ENCODE peak calls at places on chromosomes 2 and 18, in eight cellular contexts. D, B, T, R, A, E, U and H are unnamed samples. For H3K36me3, the result is how much of the 10 kb centered on the place peaks cover.

GRCh38 chr18:8800876-8801262 is 95.5 kb downstream of the MTCL1 start:
- DNase-seq in A (no peak), T (no peak), E (no peak), U (no peak), R (no peak), D (no peak), B (peak), H (no peak)

GRCh38 chr2:17979707-17980106 is 101.2 kb downstream of the KCNS3 start:
- DNase-seq in R (no peak), U (no peak), T (no peak), B (peak), D (no peak), E (no peak), A (no peak), H (no peak)

GRCh38 chr2:190599073-190599472 is 49.8 kb upstream of the NAB1 start:
- DNase-seq in D (peak), A (no peak), U (no peak), B (peak), R (no peak), T (no peak), E (no peak), H (peak)

GRCh38 chr2:165193178-165193777 is 10.6 kb downstream of the SCN3A start:
- DNase-seq in D (no peak), T (no peak), B (no peak), R (no peak), A (no peak), U (no peak), E (no peak), H (no peak)

GRCh38 chr2:177242136-177242987 is 22.2 kb downstream of the NFE2L2 start:
- DNase-seq in U (no peak), E (peak), D (peak), R (peak), T (no peak), B (peak), A (no peak), H (no peak)

GRCh38 chr18:58004317-58004716 is 39.7 kb upstream of the NEDD4L start:
- DNase-seq in B (peak), A (no peak), U (no peak), T (no peak), E (peak), D (peak), R (peak), H (no peak)

GRCh38 chr2:216554286-216554685 is 55.6 kb downstream of the RPL37A start:
- DNase-seq in D (no peak), B (no peak), E (no peak), T (no peak), R (no peak), A (no peak), U (no peak), H (no peak)

GRCh38 chr2:1572638-1573037 is 159.4 kb downstream of the TPO start:
- DNase-seq in R (peak), E (no peak), B (peak), U (no peak), D (peak), T (no peak), A (no peak), H (no peak)

GRCh38 chr2:26184555-26185303 is 11.8 kb downstream of the GAREM2 start:
- DNase-seq in U (peak), T (peak), A (peak), R (peak), D (peak), E (peak), B (peak), H (peak)

GRCh38 chr2:38406597-38407110 is 29.6 kb upstream of the ATL2 start:
- DNase-seq in E (no peak), T (no peak), U (peak), A (peak), B (no peak), D (no peak), R (no peak), H (no peak)

GRCh38 chr18:8951491-8951890 is 151.0 kb upstream of the NDUFV2 start:
- DNase-seq in D (no peak), A (no peak), B (no peak), R (no peak), U (no peak), T (no peak), E (no peak), H (no peak)

GRCh38 chr2:2321250-2321545 is 9.9 kb downstream of the MYT1L start:
- DNase-seq in D (no peak), R (no peak), E (no peak), A (no peak), B (no peak), T (no peak), U (no peak), H (no peak)

GRCh38 chr2:26576565-26577441 is 64.4 kb downstream of the CIB4 start:
- DNase-seq in E (no peak), B (no peak), A (no peak), R (no peak), D (peak), U (no peak), T (peak), H (no peak)

GRCh38 chr2:146544701-146545100 is 1300.1 kb upstream of the ACVR2A start:
- DNase-seq in D (no peak), R (no peak), A (no peak), E (no peak), U (no peak), B (no peak), T (no peak), H (no peak)
- H3K36me3 ChIP-seq in D (under half), R (under half), A (under half), E (under half), U (under half), B (under half), T (under half), H (under half)

GRCh38 chr18:23528580-23529472 is 25.5 kb downstream of the RMC1 start:
- DNase-seq in B (peak), R (peak), A (no peak), U (peak), T (no peak), D (no peak), E (no peak), H (peak)
- H3K36me3 ChIP-seq in B (under half), R (under half), A (half or more), U (half or more), T (half or more), D (under half), E (under half), H (under half)

GRCh38 chr18:12749136-12749535 is 46.3 kb downstream of the PSMG2 start:
- DNase-seq in B (no peak), U (no peak), A (no peak), E (no peak), T (no peak), R (no peak), D (no peak), H (no peak)

GRCh38 chr18:12751503-12751884 is 48.7 kb downstream of the PSMG2 start:
- DNase-seq in A (no peak), T (no peak), E (no peak), B (no peak), U (no peak), D (no peak), R (no peak), H (no peak)

GRCh38 chr18:12748671-12749070 is 45.8 kb downstream of the PSMG2 start:
- DNase-seq in E (no peak), A (no peak), U (no peak), R (no peak), B (no peak), D (no peak), T (no peak), H (no peak)

GRCh38 chr18:12750708-12751502 is 48.1 kb downstream of the PSMG2 start:
- DNase-seq in T (no peak), A (no peak), E (no peak), U (no peak), D (no peak), B (no peak), R (no peak), H (no peak)

DNA sequence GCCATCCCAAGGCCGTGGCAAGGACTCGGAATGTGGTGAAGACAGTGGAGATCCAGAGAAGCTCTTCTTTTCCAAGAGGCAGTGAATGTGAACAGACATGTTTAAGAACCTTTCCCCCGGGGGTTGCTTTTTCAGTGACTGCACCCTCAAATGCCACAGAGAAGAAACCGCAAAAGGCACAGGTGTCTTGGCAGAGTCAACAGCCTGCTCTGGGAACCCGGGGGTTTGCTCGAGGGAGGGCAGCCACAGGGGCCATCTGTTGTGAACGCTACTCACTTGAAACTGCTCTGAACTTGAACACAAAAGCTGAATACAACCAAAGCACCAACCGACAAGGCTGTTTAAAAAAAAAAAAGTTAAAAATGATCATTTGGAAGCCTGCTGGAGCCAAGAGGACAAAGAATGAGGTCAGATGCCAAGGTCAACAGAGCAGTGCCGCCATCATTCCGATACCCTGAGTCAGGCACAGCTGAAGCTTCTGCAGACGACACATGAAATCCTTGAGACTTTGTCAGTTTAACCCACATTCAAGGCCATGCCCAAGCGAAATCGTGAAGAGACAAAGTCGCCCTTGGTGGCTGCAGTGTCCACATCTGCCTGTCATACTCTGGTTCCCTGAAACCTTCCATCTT is 47.4 kb downstream of the PSMG2 start:
- DNase-seq in B (peak), R (no peak), U (no peak), D (no peak), E (no peak), T (no peak), A (no peak), H (no peak)
- H3K36me3 ChIP-seq in B (under half), R (under half), U (under half), D (under half), E (under half), T (under half), A (under half), H (under half)

GRCh38 chr2:127094509-127095366 is 12.2 kb downstream of the BIN1 start:
- DNase-seq in A (peak), E (no peak), B (peak), U (peak), T (peak), R (peak), D (no peak), H (peak)

GRCh38 chr2:127095367-127095641 is 11.7 kb downstream of the BIN1 start:
- DNase-seq in U (peak), E (no peak), B (no peak), A (no peak), D (no peak), R (no peak), T (peak), H (no peak)

GRCh38 chr2:127092306-127092705 is 14.6 kb downstream of the BIN1 start:
- DNase-seq in U (peak), T (peak), B (no peak), A (no peak), R (no peak), E (no peak), D (no peak), H (no peak)

GRCh38 chr2:127092951-127093516 is 13.9 kb downstream of the BIN1 start:
- DNase-seq in R (no peak), D (no peak), A (no peak), B (no peak), E (no peak), U (peak), T (peak), H (no peak)

GRCh38 chr2:127093648-127094210 is 13.2 kb downstream of the BIN1 start:
- DNase-seq in A (no peak), B (no peak), T (peak), R (no peak), U (peak), D (no peak), E (no peak), H (no peak)
- H3K36me3 ChIP-seq in A (under half), B (under half), T (under half), R (under half), U (under half), D (under half), E (under half), H (under half)

GRCh38 chr2:159177357-159177756 is 109.1 kb downstream of the WDSUB1 start:
- DNase-seq in A (no peak), R (no peak), B (no peak), D (no peak), E (no peak), U (no peak), T (no peak), H (no peak)
- H3K36me3 ChIP-seq in A (under half), R (under half), B (under half), D (under half), E (under half), U (half or more), T (half or more), H (under half)